ENCODE peak calls at places on chromosomes 1 and 21, in five cellular contexts. R is testis, J is neural progenitor cell, K is GM12865, D is dorsolateral prefrontal cortex. O is an unnamed sample.

GRCh38 chr1:202189919-202190715 is 3.5 kb upstream of the LGR6 start:
- DNase-seq in R (peak), J (no peak), K (no peak), D (no peak), O (peak)

GRCh38 chr21:35275776-35276175 is 226.7 kb upstream of the RUNX1 start:
- DNase-seq in R (no peak), J (no peak), K (no peak), D (no peak), O (no peak)

GRCh38 chr21:39612233-39613028 is at the start of gene B3GALT5:
- DNase-seq in R (peak), J (peak), K (no peak), D (no peak), O (peak)

GRCh38 chr1:189336115-189337100 is 1141.3 kb downstream of the BRINP3 start:
- DNase-seq in R (no peak), J (no peak), K (no peak), D (no peak), O (no peak)

GRCh38 chr1:27650527-27651175 is 15.7 kb upstream of the FGR start:
- DNase-seq in R (no peak), J (peak), K (no peak), D (no peak), O (peak)

GRCh38 chr1:37476460-37477197 is 2.2 kb downstream of the ZC3H12A start:
- DNase-seq in R (peak), J (no peak), K (no peak), D (no peak), O (peak)

GRCh38 chr1:155105604-155106011 is 22.1 kb upstream of the EFNA1 start:
- DNase-seq in R (no peak), J (no peak), K (no peak), D (no peak), O (no peak)

GRCh38 chr1:203093754-203094410 is 8.1 kb upstream of the MYOG start:
- DNase-seq in R (no peak), J (no peak), K (no peak), D (no peak), O (no peak)

GRCh38 chr1:71650126-71650525 is 569.3 kb upstream of the ZRANB2 start:
- DNase-seq in R (no peak), J (no peak), K (no peak), D (no peak), O (no peak)

GRCh38 chr1:229129306-229130027 is 141.4 kb upstream of the RAB4A start:
- DNase-seq in R (no peak), J (no peak), K (no peak), D (no peak), O (peak)

DNA sequence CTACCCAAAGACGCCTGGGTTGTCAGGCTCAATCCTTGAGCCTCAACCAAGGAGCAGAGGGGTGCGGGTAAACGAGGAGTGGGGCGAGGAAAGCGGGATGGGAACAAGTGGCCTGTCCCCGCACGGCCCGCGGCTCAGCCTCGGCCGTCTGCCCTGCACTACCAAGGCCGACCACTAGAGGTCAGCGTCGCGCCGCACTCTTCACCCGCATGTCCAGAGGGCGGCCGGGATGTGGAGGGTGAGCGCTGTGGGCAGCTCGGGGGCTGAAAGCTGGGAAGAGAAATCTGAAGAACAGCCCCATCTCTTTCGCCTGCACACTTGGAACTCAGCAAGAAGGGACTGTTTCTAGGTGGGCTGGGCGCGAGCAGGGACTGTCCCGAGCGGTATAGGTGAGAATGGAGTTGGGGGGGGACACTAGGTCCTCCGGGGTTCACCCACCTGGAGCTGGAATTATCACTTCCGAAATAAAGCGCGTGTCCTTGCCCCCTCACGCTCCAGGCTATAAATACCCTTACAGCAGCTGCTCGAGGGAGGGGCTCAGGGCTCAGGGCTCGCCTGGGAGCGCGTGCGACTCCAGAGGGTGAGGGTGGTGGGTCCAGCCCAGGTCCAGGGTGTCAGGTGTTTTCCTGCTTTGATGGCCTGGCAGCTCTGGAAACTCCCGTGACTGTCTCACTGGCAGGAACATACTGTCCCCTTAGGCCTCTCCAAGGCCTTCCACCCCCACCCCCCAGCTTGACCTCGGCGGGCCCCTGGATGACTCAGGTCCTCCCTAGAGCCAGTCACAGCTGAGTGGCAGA is 9.8 kb downstream of the SLC30A2 start:
- DNase-seq in R (peak), J (peak), K (peak), D (peak), O (peak)
- H3K4me3 ChIP-seq in R (peak), J (peak), K (peak), D (peak), O (peak)

GRCh38 chr1:113041569-113042335 is 31.2 kb upstream of the LRIG2 start:
- DNase-seq in R (peak), J (peak), K (no peak), D (no peak), O (peak)
- H3K4me3 ChIP-seq in R (no peak), J (no peak), K (no peak), D (peak), O (peak)

GRCh38 chr1:8133657-8134430 is 107.7 kb upstream of the ERRFI1 start:
- DNase-seq in R (peak), J (no peak), K (no peak), D (no peak), O (no peak)
- H3K4me3 ChIP-seq in R (no peak), J (no peak), K (no peak), D (no peak), O (no peak)

DNA sequence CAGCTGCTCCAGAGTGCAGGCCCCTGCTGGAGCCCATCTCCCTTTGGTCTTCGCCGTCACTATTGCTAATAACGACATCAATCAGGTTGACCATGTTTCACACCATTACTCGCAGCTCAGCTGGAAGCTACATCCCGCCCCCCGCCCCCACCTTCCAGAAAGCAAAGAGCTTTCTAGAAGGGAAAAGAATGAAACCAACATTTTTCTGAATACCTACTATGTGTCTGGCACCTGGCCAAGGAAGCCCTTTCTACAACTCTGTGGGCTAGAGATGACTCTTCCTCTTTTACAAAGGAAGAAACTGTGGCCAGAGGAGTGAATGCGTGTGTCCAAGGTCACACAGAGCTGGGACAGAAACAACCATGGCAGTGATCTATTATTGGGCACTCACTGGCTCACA is 5.4 kb downstream of the NKAIN1 start:
- DNase-seq in R (no peak), J (no peak), K (no peak), D (no peak), O (no peak)
- H3K4me3 ChIP-seq in R (no peak), J (no peak), K (no peak), D (no peak), O (no peak)

GRCh38 chr1:9825101-9826074 is 1.6 kb upstream of the CLSTN1 start:
- DNase-seq in R (peak), J (peak), K (peak), D (no peak), O (peak)
- H3K4me3 ChIP-seq in R (no peak), J (peak), K (no peak), D (no peak), O (peak)

GRCh38 chr1:199041173-199041914 is 402.5 kb downstream of the PTPRC start:
- DNase-seq in R (no peak), J (no peak), K (peak), D (no peak), O (no peak)
- H3K4me3 ChIP-seq in R (no peak), J (no peak), K (no peak), D (no peak), O (no peak)

DNA sequence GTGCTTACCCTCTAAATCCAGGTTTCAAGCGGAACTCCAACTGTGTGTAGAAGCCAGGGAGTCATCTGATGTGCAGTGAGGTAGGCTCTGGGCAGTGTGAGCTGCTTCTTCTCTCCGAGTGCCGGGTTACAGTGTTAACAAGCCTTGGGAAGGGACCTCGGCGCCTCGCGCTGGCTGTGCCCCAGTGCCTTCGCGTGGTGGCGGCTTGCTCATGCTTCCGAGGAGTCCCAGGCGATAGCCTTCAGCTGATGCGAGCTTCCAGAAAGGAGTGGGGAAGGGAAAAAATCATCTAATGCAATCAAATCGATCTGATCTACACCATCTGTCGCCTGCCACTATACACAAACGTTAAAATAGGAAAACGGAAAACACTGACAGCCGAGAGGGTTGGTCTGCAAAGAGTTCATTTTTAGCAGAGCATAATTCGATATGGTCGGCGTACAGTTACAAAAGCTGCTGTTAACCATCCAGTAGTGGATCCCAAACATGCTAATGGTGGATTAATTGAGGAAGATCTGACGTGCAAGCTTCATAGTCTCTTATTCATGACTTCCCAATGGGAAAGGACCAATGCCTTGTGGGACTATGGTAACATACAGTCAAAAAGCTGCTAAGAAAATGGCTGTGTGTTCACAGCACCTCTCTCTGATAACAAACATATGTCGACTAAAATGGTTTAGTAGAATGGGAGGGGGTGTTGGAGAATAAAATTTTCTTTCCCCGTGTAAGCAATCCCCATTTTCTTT is 128.7 kb upstream of the DPYD start:
- DNase-seq in R (no peak), J (peak), K (no peak), D (peak), O (peak)
- H3K4me3 ChIP-seq in R (no peak), J (peak), K (no peak), D (peak), O (peak)

DNA sequence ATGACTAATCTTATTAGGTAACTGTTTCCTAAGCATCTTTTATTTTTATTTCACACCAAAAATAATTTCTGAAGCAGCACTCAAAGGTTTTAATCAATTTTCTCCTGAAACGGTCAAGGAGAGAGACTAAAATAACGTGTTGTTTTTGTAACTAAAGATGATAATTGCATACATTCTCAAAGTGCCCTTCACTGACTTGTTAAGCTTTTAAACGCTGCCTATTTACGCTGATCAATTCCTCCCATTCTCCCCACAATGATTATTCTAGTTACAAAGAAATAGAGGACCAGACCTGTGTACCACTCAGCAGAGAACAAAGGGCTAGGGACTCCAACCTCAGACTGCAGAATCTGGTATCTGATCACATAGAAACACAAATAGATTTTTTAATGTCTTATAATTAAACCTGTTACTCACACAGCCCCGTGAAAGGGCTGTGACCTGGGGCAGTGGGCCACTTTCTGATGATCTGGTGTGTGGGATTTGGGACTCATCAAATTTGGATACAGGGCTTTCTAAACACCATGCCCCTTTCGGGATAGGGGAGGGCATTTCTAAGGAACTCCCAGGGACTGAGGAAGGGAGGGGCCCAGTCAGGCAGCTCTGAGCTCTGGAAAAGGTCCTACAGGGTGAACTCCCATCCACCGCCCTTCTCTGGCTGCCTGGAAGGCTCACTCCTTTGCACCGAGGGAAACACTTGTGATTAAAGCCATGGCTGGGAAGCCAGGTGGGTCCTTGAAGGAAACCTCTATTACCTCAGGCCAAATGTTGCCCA is 65.2 kb downstream of the BCAR3 start:
- DNase-seq in R (no peak), J (peak), K (no peak), D (no peak), O (peak)
- H3K4me3 ChIP-seq in R (no peak), J (no peak), K (no peak), D (no peak), O (peak)